ENCODE peak calls at places on chromosomes 6 and 20, in four cellular contexts. O is neuronal stem cell, T is IMR-90, C is mesendoderm. H is an unnamed sample.

GRCh38 chr20:32034581-32035397 is 17.3 kb upstream of the HCK start:
- DNase-seq in O (no peak), T (no peak), C (no peak), H (no peak)

GRCh38 chr6:116410945-116411623 is 40.3 kb downstream of the DSE start:
- DNase-seq in O (no peak), C (no peak), T (peak; percentile 74), H (no peak)

GRCh38 chr6:89348372-89348771 is 4.2 kb downstream of the UBE2J1 start:
- DNase-seq in C (peak; percentile 95), T (peak; percentile 18), O (no peak), H (no peak)

GRCh38 chr6:162200945-162201692 is 526.4 kb downstream of the PRKN start:
- DNase-seq in C (no peak), O (no peak), T (no peak), H (no peak)

GRCh38 chr20:15838466-15838865 is 734.8 kb downstream of the KIF16B start:
- DNase-seq in O (no peak), C (no peak), T (no peak), H (no peak)

GRCh38 chr6:142757827-142758226 is 187.1 kb downstream of the HIVEP2 start:
- DNase-seq in O (no peak), T (no peak), C (no peak), H (no peak)

GRCh38 chr20:32244150-32244823 is 33.2 kb upstream of the KIF3B start:
- DNase-seq in O (no peak), C (no peak), T (no peak), H (no peak)

GRCh38 chr6:19771753-19772336 is 65.3 kb upstream of the ID4 start:
- DNase-seq in O (no peak), C (no peak), T (peak; percentile 64), H (no peak)

GRCh38 chr6:73073238-73073637 is 152.1 kb downstream of the KHDC1L start:
- DNase-seq in T (no peak), O (no peak), C (peak; percentile 20), H (no peak)

GRCh38 chr20:23622839-23623343 is 14.9 kb downstream of the CST3 start:
- DNase-seq in T (peak; percentile 77), O (no peak), C (peak; percentile 55), H (no peak)

GRCh38 chr6:10954590-10955010 is 67.7 kb downstream of the SYCP2L start:
- DNase-seq in O (peak; percentile 77), C (peak; percentile 91), T (peak; percentile 77), H (peak; percentile 90)

GRCh38 chr6:26118999-26119398 is 31.8 kb downstream of the HFE start:
- DNase-seq in O (no peak), T (peak; percentile 74), C (no peak), H (no peak)

GRCh38 chr6:150142657-150143501 is at the start of gene PPP1R14C:
- DNase-seq in C (peak; percentile 63), T (no peak), O (peak; percentile 58), H (peak; percentile 68)

GRCh38 chr20:39462436-39462835 is 500.3 kb downstream of the DHX35 start:
- DNase-seq in C (no peak), O (no peak), T (no peak), H (no peak)

GRCh38 chr20:62872184-62872862 is 10.7 kb upstream of the TCFL5 start:
- DNase-seq in O (no peak), T (no peak), C (no peak), H (no peak)

GRCh38 chr20:58665606-58666005 is 14.5 kb downstream of the STX16 start:
- DNase-seq in C (no peak), O (no peak), T (no peak), H (no peak)

GRCh38 chr20:2086177-2086979 is 15.2 kb upstream of the STK35 start:
- DNase-seq in C (no peak), T (no peak), O (no peak), H (no peak)

GRCh38 chr6:140661691-140662090 is 1287.2 kb upstream of the CITED2 start:
- DNase-seq in C (no peak), T (peak; percentile 39), O (no peak), H (no peak)

GRCh38 chr6:108768176-108768555 is 80.1 kb upstream of the ARMC2 start:
- DNase-seq in T (no peak), C (no peak), O (peak; percentile 41), H (no peak)

GRCh38 chr6:75201901-75202672 is 3.8 kb downstream of the COL12A1 start:
- DNase-seq in C (peak; percentile 44), O (peak; percentile 41), T (peak; percentile 30), H (peak; percentile 70)

GRCh38 chr6:25384234-25384633 is 105.1 kb downstream of the CARMIL1 start:
- DNase-seq in C (no peak), T (no peak), O (no peak), H (no peak)

GRCh38 chr20:53937330-53937729 is 133.1 kb downstream of the BCAS1 start:
- DNase-seq in C (no peak), T (no peak), O (no peak), H (no peak)

GRCh38 chr20:24100370-24101011 is 111.9 kb upstream of the GGTLC1 start:
- DNase-seq in C (peak; percentile 74), O (peak; percentile 44), T (peak; percentile 47), H (no peak)

GRCh38 chr20:11993886-11994466 is 76.3 kb downstream of the BTBD3 start:
- DNase-seq in T (no peak), C (peak; percentile 83), O (no peak), H (peak; percentile 38)

GRCh38 chr20:58713801-58714339 is 21.3 kb downstream of the NPEPL1 start:
- DNase-seq in O (no peak), T (no peak), C (no peak), H (peak; percentile 18)

GRCh38 chr6:151379933-151380847 is 11.2 kb downstream of the ZBTB2 start:
- DNase-seq in C (no peak), O (no peak), T (no peak), H (no peak)

GRCh38 chr6:36128793-36129192 is 1.5 kb upstream of the MAPK13 start:
- DNase-seq in C (no peak), T (no peak), O (no peak), H (no peak)
- H2AK5ac ChIP-seq in C (no peak overlapping the region), T (peak overlapping the region; percentile 94), O (no peak overlapping the region), H (no peak overlapping the region)

DNA sequence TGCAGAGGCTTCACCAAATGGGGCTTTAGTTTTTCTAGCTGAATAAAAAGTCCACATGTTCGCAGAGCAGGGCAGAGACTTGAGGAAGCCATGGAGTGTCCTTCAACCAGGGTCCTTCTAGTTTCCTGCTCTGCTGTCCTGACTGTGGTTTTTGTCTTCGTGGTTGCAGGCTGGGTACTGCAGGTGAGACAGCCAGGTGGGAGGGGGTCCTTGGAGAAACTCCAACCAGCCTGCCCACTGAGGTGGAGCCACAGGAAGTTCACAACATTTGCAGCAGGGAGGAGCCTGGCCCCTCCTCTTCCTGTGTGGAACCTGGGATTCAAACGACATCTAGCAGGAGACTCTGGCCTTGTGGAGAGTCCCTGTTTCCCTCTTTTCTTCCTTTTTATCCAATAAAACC is 68.8 kb upstream of the MYLIP start:
- DNase-seq in C (peak; percentile 2), O (no peak), T (no peak), H (peak; percentile 47)
- H2BK5ac ChIP-seq in C (no peak overlapping the region), O (no peak overlapping the region), T (no peak overlapping the region), H (no peak overlapping the region)

GRCh38 chr20:47276856-47277541 is 79.5 kb downstream of the ZMYND8 start:
- DNase-seq in T (peak; percentile 84), C (no peak), O (no peak), H (no peak)

GRCh38 chr20:47273591-47274235 is 82.8 kb downstream of the ZMYND8 start:
- DNase-seq in O (no peak), T (peak; percentile 34), C (no peak), H (no peak)

GRCh38 chr20:47275548-47275947 is 81.0 kb downstream of the ZMYND8 start:
- DNase-seq in T (no peak), C (no peak), O (no peak), H (no peak)

GRCh38 chr20:47274449-47275108 is 81.9 kb downstream of the ZMYND8 start:
- DNase-seq in T (peak; percentile 97), O (no peak), C (peak; percentile 35), H (no peak)

GRCh38 chr20:47276251-47276650 is 80.2 kb downstream of the ZMYND8 start:
- DNase-seq in O (no peak), T (no peak), C (no peak), H (no peak)
- H2AK5ac ChIP-seq in O (no peak overlapping the region), T (peak overlapping the region; percentile 94), C (no peak overlapping the region), H (no peak overlapping the region)

DNA sequence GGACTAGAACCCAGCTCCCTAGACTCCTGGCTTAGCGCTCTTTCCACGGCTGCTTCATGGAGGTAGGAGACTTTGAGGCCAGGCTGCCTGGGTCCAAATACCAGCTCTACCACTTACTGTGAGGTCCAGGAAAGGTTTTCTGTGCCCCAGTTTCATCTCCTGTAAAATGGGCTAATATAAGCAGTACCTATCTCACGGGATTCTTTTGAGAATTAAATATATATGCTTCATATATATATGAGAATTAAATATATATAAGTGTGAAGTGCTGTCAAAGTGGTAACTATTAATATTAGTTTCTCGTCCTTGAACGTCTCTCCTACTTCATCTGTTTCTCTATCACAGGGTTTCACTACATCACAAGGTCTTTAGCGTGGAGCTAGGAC is 10.2 kb upstream of the LY6G5C start:
- DNase-seq in C (no peak), O (no peak), T (no peak), H (no peak)
- H2BK5ac ChIP-seq in C (no peak overlapping the region), O (no peak overlapping the region), T (no peak overlapping the region), H (no peak overlapping the region)

GRCh38 chr6:51112731-51113130 is 294.1 kb downstream of the TFAP2B start:
- DNase-seq in O (no peak), T (no peak), C (no peak), H (no peak)
- H2AK5ac ChIP-seq in O (no peak overlapping the region), T (no peak overlapping the region), C (no peak overlapping the region), H (no peak overlapping the region)

GRCh38 chr6:41563060-41563776 is 17.0 kb downstream of the FOXP4 start:
- DNase-seq in C (peak; percentile 51), O (no peak), T (no peak), H (no peak)

GRCh38 chr6:41560440-41561192 is 14.4 kb downstream of the FOXP4 start:
- DNase-seq in O (peak; percentile 49), T (no peak), C (peak; percentile 89), H (peak; percentile 84)

GRCh38 chr6:41561386-41561785 is 15.2 kb downstream of the FOXP4 start:
- DNase-seq in T (no peak), C (no peak), O (no peak), H (no peak)

GRCh38 chr6:41561931-41562632 is 15.9 kb downstream of the FOXP4 start:
- DNase-seq in C (no peak), T (no peak), O (no peak), H (no peak)

DNA sequence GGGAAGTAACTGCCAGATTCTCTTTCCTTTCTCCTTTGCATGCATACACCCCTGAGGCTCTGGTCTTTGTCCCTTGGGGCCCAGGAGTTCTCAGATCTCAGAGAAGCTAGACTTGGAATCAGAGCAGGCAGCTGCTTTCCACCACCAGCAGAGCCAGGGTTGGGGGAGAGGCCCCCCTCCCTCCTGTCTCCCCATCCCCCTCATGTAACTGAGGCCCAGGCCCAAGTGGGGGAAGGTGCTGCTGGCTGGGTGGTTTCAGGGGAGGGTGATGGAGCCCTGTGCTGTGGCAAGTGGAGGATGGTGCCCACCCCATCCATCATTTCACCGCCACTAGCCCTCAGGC is 16.4 kb downstream of the FOXP4 start:
- DNase-seq in T (no peak), O (no peak), C (no peak), H (no peak)
- H2BK5ac ChIP-seq in T (no peak overlapping the region), O (no peak overlapping the region), C (no peak overlapping the region), H (no peak overlapping the region)

H was measured in H9.